ENCODE peak calls at places on chromosomes 6 and 20, in four cellular contexts. N is CD4-positive, alpha-beta T cell; Q is retina; C is stimulated activated CD8-positive, alpha-beta memory T cell treated with anti-CD3 and anti-CD28 coated beads, Interleukin-15, amount 100 ng/mL, for 1 hour. P is an unnamed sample.

GRCh38 chr6:110232456-110232855 is 52.2 kb downstream of the CDC40 start:
- DNase-seq in N (no peak), Q (no peak), C (no peak), P (no peak)

GRCh38 chr6:152154559-152155356 is 347.3 kb downstream of the ESR1 start:
- DNase-seq in N (no peak), Q (no peak), C (no peak), P (no peak)

GRCh38 chr6:4774715-4775590 is 1.3 kb upstream of the CDYL start:
- DNase-seq in N (peak), Q (peak), C (peak), P (peak)

GRCh38 chr6:167649486-167649885 is 177.2 kb upstream of the AFDN start:
- DNase-seq in N (no peak), Q (no peak), C (no peak), P (no peak)

GRCh38 chr6:157982580-157983438 is 1.1 kb downstream of the SYNJ2 start:
- DNase-seq in N (no peak), Q (no peak), C (no peak), P (no peak)

GRCh38 chr20:32501709-32502108 is 83.4 kb downstream of the NOL4L start:
- DNase-seq in N (no peak), Q (no peak), C (no peak), P (no peak)

GRCh38 chr20:50587291-50587961 is 77.2 kb downstream of the PTPN1 start:
- DNase-seq in N (no peak), Q (no peak), C (no peak), P (no peak)

GRCh38 chr6:70811788-70812187 is 144.1 kb downstream of the SMAP1 start:
- DNase-seq in N (no peak), Q (no peak), C (no peak), P (no peak)

GRCh38 chr6:34095136-34095505 is 50.8 kb downstream of the GRM4 start:
- DNase-seq in N (no peak), Q (no peak), C (no peak), P (no peak)

GRCh38 chr20:35467339-35468224 is 12.2 kb downstream of the CEP250 start:
- DNase-seq in N (no peak), Q (no peak), C (no peak), P (no peak)

P was measured in glutamatergic neuron.